ENCODE peak calls at places on chromosomes 11 and 22, in eight cellular contexts. J is GM23338; I is esophagus squamous epithelium; A is WERI-Rb-1; T is keratinocyte; F is cardiac muscle cell; X is naive thymus-derived CD4-positive, alpha-beta T cell; B is fibroblast of lung. W is an unnamed sample.

GRCh38 chr11:26599421-26599820 is 27.4 kb upstream of the MUC15 start:
- DNase-seq in A (no peak), X (no peak), F (no peak), I (no peak), T (no peak), J (no peak), B (peak; percentile 89), W (peak; percentile 44)

GRCh38 chr22:29901354-29901753 is 18.4 kb downstream of the MTMR3 start:
- DNase-seq in T (no peak), X (no peak), I (no peak), F (no peak), J (no peak), B (no peak), A (no peak), W (no peak)

GRCh38 chr11:109644158-109644557 is 222.2 kb downstream of the C11orf87 start:
- DNase-seq in F (peak; percentile 83), X (no peak), T (no peak), B (no peak), I (no peak), J (no peak), A (peak; percentile 11), W (peak; percentile 96)

GRCh38 chr22:42315392-42315756 is 44.9 kb upstream of the TCF20 start:
- DNase-seq in I (no peak), B (no peak), A (no peak), J (no peak), X (no peak), T (no peak), F (no peak), W (no peak)

GRCh38 chr11:103091024-103091423 is 936 bp downstream of the DCUN1D5 start:
- DNase-seq in T (no peak), B (no peak), I (no peak), X (peak; percentile 3), F (no peak), A (no peak), J (peak; percentile 61), W (peak; percentile 77)

GRCh38 chr22:44884968-44885805 is 124.6 kb downstream of the PHF21B start:
- DNase-seq in X (no peak), J (no peak), I (no peak), F (no peak), A (no peak), B (no peak), T (no peak), W (no peak)

GRCh38 chr11:93517041-93517440 is 26.1 kb downstream of the SMCO4 start:
- DNase-seq in B (no peak), I (no peak), X (no peak), T (no peak), J (no peak), F (no peak), A (no peak), W (no peak)

GRCh38 chr22:30833328-30833727 is 135.2 kb downstream of the MORC2 start:
- DNase-seq in I (no peak), J (no peak), F (no peak), T (no peak), B (no peak), X (no peak), A (no peak), W (no peak)

GRCh38 chr11:118306556-118306955 is 2.0 kb downstream of the CD3E start:
- DNase-seq in I (no peak), J (no peak), T (no peak), X (no peak), A (no peak), F (no peak), B (no peak), W (no peak)

GRCh38 chr11:15901790-15902189 is 454.6 kb downstream of the SOX6 start:
- DNase-seq in J (no peak), I (no peak), B (no peak), T (no peak), X (no peak), F (no peak), A (no peak), W (no peak)

GRCh38 chr11:87878373-87878779 is 296.9 kb downstream of the RAB38 start:
- DNase-seq in T (no peak), A (peak; percentile 32), B (peak; percentile 67), X (no peak), F (peak; percentile 36), I (no peak), J (peak; percentile 63), W (peak; percentile 58)

GRCh38 chr11:75733346-75734107 is 15.9 kb downstream of the MOGAT2 start:
- DNase-seq in X (no peak), J (no peak), T (no peak), B (no peak), A (no peak), I (no peak), F (no peak), W (peak; percentile 70)

GRCh38 chr22:21861856-21862255 is 5.6 kb downstream of the MAPK1 start:
- DNase-seq in T (no peak), F (no peak), B (no peak), A (no peak), J (no peak), I (no peak), X (no peak), W (no peak)

GRCh38 chr11:20604864-20605601 is 5.6 kb downstream of the SLC6A5 start:
- DNase-seq in T (no peak), I (no peak), J (no peak), X (no peak), F (no peak), B (no peak), A (no peak), W (no peak)

GRCh38 chr11:20604295-20604803 is 4.9 kb downstream of the SLC6A5 start:
- DNase-seq in A (no peak), F (no peak), T (no peak), I (no peak), J (no peak), X (no peak), B (no peak), W (no peak)

GRCh38 chr11:20608938-20609337 is 9.5 kb downstream of the SLC6A5 start:
- DNase-seq in X (no peak), F (no peak), J (no peak), T (no peak), B (no peak), I (no peak), A (no peak), W (no peak)

GRCh38 chr11:20601221-20601914 is 2.0 kb downstream of the SLC6A5 start:
- DNase-seq in X (no peak), J (peak; percentile 66), B (no peak), A (no peak), I (no peak), F (no peak), T (no peak), W (no peak)

DNA sequence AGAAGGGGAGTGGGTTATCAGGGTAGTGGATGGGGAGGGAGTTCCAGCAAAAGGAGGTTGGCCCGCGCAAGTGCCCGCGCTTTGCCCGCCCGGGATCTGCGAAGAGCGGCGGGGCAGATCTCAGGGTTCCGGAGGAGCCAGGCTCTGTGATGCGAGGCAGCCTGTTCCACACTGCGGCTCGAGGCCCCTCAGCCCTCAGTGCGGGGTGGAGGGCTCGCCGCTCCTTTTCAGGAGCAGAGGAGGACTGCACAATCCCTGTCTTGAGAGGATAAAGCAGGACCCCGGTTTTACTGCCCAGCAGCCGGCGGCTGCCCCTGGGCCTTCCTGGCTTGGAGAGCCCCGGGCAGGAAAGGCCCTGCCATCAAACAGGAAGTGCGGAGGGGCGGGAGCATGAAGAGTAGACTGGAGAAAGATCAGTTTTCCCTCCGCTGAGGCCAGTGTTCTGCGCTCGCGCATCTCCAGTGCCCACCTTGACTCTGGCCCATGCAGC is 6.2 kb downstream of the SLC6A5 start:
- DNase-seq in F (no peak), B (no peak), A (no peak), I (no peak), T (no peak), J (no peak), X (no peak), W (no peak)
- H3K27me3 ChIP-seq in F (peaks cover 91% of the 10 kb centered on the region), B (peaks cover 33% of the 10 kb centered on the region), A (no peaks in the 10 kb centered on the region), I (peaks cover 28% of the 10 kb centered on the region), T (peaks cover 77% of the 10 kb centered on the region), J (peaks cover 51% of the 10 kb centered on the region), X (peaks cover 15% of the 10 kb centered on the region), W (peaks cover 84% of the 10 kb centered on the region)

DNA sequence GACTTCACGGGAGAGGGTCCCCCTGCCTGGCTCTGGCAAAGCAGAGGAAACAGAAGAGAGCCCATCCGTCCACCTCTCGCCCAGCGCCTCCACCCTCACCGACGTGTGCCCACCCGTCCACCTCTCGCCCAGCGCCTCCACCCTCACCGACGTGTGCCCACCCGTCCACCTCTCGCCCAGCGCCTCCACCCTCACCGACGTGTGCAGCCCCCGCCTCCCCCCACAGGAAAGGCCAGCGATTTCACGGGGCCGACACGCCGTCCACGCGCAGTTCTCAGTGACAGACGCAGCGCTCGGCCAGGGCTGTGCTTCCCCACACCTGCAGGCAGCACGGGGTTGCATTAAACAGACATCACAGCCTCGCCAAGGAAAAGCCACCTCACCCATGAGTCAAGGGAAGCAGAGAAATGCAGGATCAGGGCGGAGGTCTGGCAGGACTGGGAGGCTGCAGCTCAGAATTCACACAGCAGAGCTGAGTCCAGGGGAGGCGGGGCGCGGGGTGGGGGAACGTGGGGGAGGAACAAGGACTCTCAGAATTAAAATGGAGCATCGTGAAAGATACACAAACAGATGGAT is 377.8 kb downstream of the BRD1 start:
- DNase-seq in A (no peak), F (peak; percentile 31), T (no peak), J (no peak), B (no peak), X (no peak), I (no peak), W (peak; percentile 4)
- H3K27me3 ChIP-seq in A (no peaks in the 10 kb centered on the region), F (peaks cover 15% of the 10 kb centered on the region), T (no peaks in the 10 kb centered on the region), J (no peaks in the 10 kb centered on the region), B (no peaks in the 10 kb centered on the region), X (peaks cover 8% of the 10 kb centered on the region), I (no peaks in the 10 kb centered on the region), W (no peaks in the 10 kb centered on the region)

DNA sequence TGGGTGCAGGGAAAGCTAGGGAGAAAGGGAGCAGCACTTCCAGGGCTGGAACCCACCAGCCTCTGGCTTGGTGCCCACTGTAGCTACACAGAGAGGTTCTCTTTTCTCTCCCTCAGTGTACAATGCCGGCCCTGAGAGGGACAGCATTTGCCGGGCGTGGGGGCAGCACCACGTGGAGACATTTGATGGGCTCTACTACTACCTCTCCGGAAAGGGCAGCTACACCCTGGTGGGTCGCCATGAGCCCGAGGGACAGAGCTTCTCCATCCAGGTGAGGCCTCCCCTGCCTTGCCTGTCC is 6.1 kb downstream of the OTOG start:
- DNase-seq in A (no peak), T (no peak), F (no peak), J (no peak), B (no peak), X (no peak), I (no peak), W (no peak)
- H3K27me3 ChIP-seq in A (no peaks in the 10 kb centered on the region), T (no peaks in the 10 kb centered on the region), F (no peaks in the 10 kb centered on the region), J (no peaks in the 10 kb centered on the region), B (no peaks in the 10 kb centered on the region), X (no peaks in the 10 kb centered on the region), I (no peaks in the 10 kb centered on the region), W (no peaks in the 10 kb centered on the region)

GRCh38 chr11:121556937-121557336 is 104.2 kb upstream of the SORL1-AS1 start:
- DNase-seq in A (no peak), T (no peak), X (no peak), B (no peak), I (no peak), F (no peak), J (no peak), W (no peak)

GRCh38 chr11:121554552-121554951 is 101.8 kb upstream of the SORL1-AS1 start:
- DNase-seq in F (peak; percentile 23), A (no peak), X (no peak), B (no peak), J (no peak), T (no peak), I (no peak), W (no peak)

GRCh38 chr11:121555172-121555571 is 102.4 kb upstream of the SORL1-AS1 start:
- DNase-seq in T (no peak), J (no peak), A (no peak), I (no peak), F (no peak), B (no peak), X (no peak), W (no peak)

GRCh38 chr11:121559812-121560211 is 107.0 kb upstream of the SORL1-AS1 start:
- DNase-seq in B (no peak), F (no peak), T (no peak), I (no peak), X (no peak), A (no peak), J (no peak), W (no peak)

GRCh38 chr11:121557348-121557747 is 104.6 kb upstream of the SORL1-AS1 start:
- DNase-seq in J (no peak), I (no peak), B (no peak), F (no peak), A (no peak), X (no peak), T (no peak), W (no peak)
- H3K27me3 ChIP-seq in J (no peaks in the 10 kb centered on the region), I (no peaks in the 10 kb centered on the region), B (no peaks in the 10 kb centered on the region), F (no peaks in the 10 kb centered on the region), A (no peaks in the 10 kb centered on the region), X (no peaks in the 10 kb centered on the region), T (no peaks in the 10 kb centered on the region), W (peaks cover 24% of the 10 kb centered on the region)

W was measured in A673.